ENCODE peak calls at places on chromosomes 16 and 17, in five cellular contexts. D, V, R, Q and P are unnamed samples.

GRCh38 chr16:12017583-12017982 is 41.0 kb downstream of the SNX29 start:
- DNase-seq in D (no peak), Q (no peak), R (no peak), V (no peak), P (no peak)

GRCh38 chr17:36183001-36183810 is 6.8 kb upstream of the TBC1D3B start:
- DNase-seq in Q (peak), R (peak), D (no peak), V (no peak), P (peak)

GRCh38 chr16:7369181-7369580 is 36.5 kb downstream of the RBFOX1 start:
- DNase-seq in Q (no peak), V (no peak), R (no peak), D (no peak), P (no peak)

GRCh38 chr17:82917656-82918345 is 78.0 kb upstream of the ZNF750 start:
- DNase-seq in V (no peak), Q (no peak), D (no peak), R (no peak), P (peak)

GRCh38 chr16:53999841-54000240 is 286.7 kb downstream of the IRX3 start:
- DNase-seq in Q (no peak), V (no peak), D (no peak), R (no peak), P (no peak)

GRCh38 chr17:4557626-4558310 is 2.6 kb upstream of the MYBBP1A start:
- DNase-seq in D (no peak), R (no peak), V (no peak), Q (no peak), P (no peak)

GRCh38 chr17:3007651-3008121 is 55.7 kb downstream of the OR1D5 start:
- DNase-seq in Q (no peak), V (no peak), R (no peak), D (no peak), P (no peak)

GRCh38 chr17:8797621-8798175 is 1.5 kb downstream of the MFSD6L start:
- DNase-seq in Q (no peak), D (no peak), V (no peak), R (no peak), P (no peak)

GRCh38 chr17:35129154-35129972 is 7.9 kb downstream of the FNDC8 start:
- DNase-seq in Q (no peak), V (no peak), R (no peak), D (no peak), P (no peak)

GRCh38 chr16:67897231-67897630 is 4.2 kb downstream of the PSKH1 start:
- DNase-seq in R (no peak), Q (peak), D (peak), V (peak), P (no peak)

GRCh38 chr16:16045311-16045710 is 95.9 kb downstream of the ABCC1 start:
- DNase-seq in Q (no peak), D (no peak), V (no peak), R (no peak), P (no peak)

GRCh38 chr17:57638284-57638683 is 106.8 kb downstream of the CCDC182 start:
- DNase-seq in R (no peak), D (no peak), Q (no peak), V (no peak), P (no peak)

DNA sequence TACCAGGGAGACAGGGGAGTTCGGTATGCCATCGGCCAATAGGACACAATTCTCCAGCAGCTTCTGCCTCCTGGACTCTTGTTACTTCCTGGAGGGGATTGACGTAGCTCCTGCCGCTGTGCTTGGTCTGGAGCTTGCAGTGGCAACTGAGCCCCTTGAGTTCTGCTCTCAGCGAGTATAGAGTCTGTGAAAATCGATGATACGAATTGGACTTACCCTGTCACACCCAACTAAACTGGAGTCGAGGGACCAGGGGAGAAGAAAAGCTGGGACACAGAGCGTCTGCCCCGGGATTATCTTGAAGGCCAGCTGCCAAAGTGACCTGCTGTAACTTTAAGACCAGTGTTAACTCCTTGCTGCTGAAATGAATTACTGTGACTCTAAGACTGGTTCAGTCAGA is 22.2 kb downstream of the SEC14L1 start:
- DNase-seq in D (no peak), V (no peak), Q (no peak), R (no peak), P (no peak)
- H3K27ac ChIP-seq in D (no peak), V (no peak), Q (no peak), R (peak), P (no peak)

GRCh38 chr16:19555186-19555937 is at the start of gene VPS35L:
- DNase-seq in Q (peak), D (peak), R (peak), V (peak), P (peak)

GRCh38 chr16:19560078-19560477 is 4.6 kb downstream of the VPS35L start:
- DNase-seq in D (no peak), R (no peak), Q (no peak), V (no peak), P (no peak)

GRCh38 chr16:19559242-19559910 is 3.9 kb downstream of the VPS35L start:
- DNase-seq in Q (no peak), D (peak), R (no peak), V (no peak), P (peak)

GRCh38 chr16:19555938-19556778 is 655 bp downstream of the VPS35L start:
- DNase-seq in Q (no peak), D (no peak), R (no peak), V (no peak), P (peak)
- TF ChIP-seq CTCF in Q (no peak), D (no peak), R (no peak), V (no peak), P (peak)

DNA sequence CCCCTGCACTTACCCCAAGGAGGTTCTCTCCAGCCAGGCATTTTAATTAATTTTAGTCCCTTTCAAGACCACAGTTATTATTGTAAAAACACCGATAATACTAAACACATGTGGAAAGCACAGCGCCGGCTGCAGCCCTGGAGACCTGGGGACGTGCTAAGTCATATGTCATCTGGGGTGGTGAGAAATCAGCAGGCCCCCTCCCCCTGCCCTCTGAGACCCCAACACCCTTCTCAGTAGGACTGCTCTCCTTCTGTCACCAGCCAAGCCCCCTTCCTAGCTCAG is 242.5 kb downstream of the SOX9 start:
- DNase-seq in R (no peak), V (no peak), D (no peak), Q (no peak), P (no peak)
- H3K27ac ChIP-seq in R (no peak), V (no peak), D (no peak), Q (no peak), P (no peak)

GRCh38 chr16:73565263-73565662 is 517.3 kb upstream of the ZFHX3 start:
- DNase-seq in R (no peak), D (no peak), Q (no peak), V (no peak), P (peak)
- TF ChIP-seq CTCF in R (peak), D (no peak), Q (peak), V (peak), P (peak)

DNA sequence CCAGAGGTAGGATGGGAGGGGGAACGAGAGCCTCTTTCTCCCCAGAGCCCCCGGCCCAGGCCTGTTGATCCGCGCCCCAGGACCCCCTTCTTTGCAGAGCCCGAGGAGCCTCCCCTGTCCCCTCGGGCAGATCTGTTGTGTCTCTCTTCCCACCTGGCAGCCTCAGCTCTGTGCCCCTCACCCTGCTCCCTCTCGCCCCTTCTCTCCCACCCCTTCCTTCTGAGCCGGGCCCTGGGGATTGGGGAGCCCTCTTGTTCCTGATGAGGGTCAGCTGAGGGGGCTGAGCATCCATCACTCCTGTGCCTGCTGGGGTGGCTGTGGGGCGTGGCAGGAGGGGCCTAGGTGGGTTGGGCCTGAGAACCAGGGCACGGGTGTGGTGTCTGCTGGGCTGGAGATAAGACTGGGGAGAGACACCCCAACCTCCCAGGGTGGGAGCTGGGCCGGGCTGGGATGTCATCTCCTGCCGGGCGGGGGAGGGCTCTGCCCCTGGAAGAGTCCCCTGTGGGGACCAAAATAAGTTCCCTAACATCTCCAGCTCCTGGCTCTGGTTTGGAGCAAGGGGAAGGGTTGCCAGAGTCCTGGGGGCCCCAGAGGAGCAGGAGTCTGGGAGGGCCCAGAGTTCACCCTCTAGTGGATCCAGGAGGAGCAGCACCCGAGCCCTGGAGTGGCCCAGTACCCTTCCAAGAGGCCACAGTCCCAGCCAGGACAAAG is 65.4 kb downstream of the MRC2 start:
- DNase-seq in D (no peak), Q (no peak), R (no peak), V (no peak), P (peak)
- H3K27ac ChIP-seq in D (no peak), Q (no peak), R (no peak), V (no peak), P (no peak)

GRCh38 chr16:84795338-84796053 is 24.3 kb upstream of the CRISPLD2 start:
- DNase-seq in D (peak), Q (peak), R (peak), V (peak), P (no peak)
- TF ChIP-seq CTCF in D (no peak), Q (no peak), R (no peak), V (no peak), P (no peak)

GRCh38 chr17:79750650-79751545 is 20.2 kb downstream of the ENPP7 start:
- DNase-seq in V (no peak), R (no peak), D (no peak), Q (no peak), P (no peak)

GRCh38 chr17:79752175-79752574 is 21.4 kb downstream of the ENPP7 start:
- DNase-seq in Q (no peak), R (no peak), D (no peak), V (no peak), P (no peak)

GRCh38 chr17:79757140-79757745 is 20.7 kb upstream of the CBX2 start:
- DNase-seq in D (no peak), V (no peak), R (no peak), Q (no peak), P (no peak)

GRCh38 chr17:79755591-79755990 is 22.4 kb upstream of the CBX2 start:
- DNase-seq in Q (no peak), V (no peak), R (no peak), D (no peak), P (no peak)

DNA sequence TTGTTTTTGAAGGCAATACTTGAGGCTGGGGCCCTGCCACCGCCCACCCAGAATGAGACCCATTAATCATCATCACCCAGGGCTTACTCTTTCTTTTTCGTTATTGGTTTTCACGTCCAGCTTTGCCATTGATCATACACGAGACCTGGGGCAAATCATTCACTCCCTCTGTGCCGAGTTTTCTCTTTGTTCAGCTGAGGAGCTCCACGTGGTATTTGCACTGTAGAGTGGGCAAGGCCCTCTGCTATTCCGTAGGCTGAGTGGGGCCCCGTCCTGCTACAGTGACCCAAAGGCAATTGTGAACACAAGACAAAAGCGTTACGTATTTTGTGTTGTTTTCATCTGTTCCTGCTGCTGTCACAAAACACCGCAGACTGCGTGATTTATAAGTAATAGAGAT is 23.6 kb upstream of the CBX2 start:
- DNase-seq in R (no peak), Q (no peak), D (no peak), V (no peak), P (no peak)
- H3K27ac ChIP-seq in R (no peak), Q (no peak), D (no peak), V (no peak), P (no peak)

GRCh38 chr16:17251496-17251895 is 219.3 kb downstream of the XYLT1 start:
- DNase-seq in R (no peak), D (no peak), V (no peak), Q (no peak), P (no peak)
- TF ChIP-seq CTCF in R (no peak), D (no peak), V (no peak), Q (no peak), P (no peak)

GRCh38 chr16:83059237-83059636 is 432.5 kb downstream of the CDH13 start:
- DNase-seq in V (no peak), R (no peak), Q (no peak), D (no peak), P (no peak)
- H3K27ac ChIP-seq in V (no peak), R (no peak), Q (no peak), D (no peak), P (no peak)